ENCODE peak calls at places on chromosomes 11 and 22, in ten cellular contexts. One of them, this sample, is unnamed.

GRCh38 chr11:8285228-8285627 is 21.6 kb upstream of the LMO1 start:
- DNase-seq in epithelial cell of esophagus: no peak
- DNase-seq in PC-3: no peak
- DNase-seq in fibroblast of the aortic adventitia: no peak
- DNase-seq in endothelial cell of umbilical vein: no peak
- DNase-seq in HCT116: no peak
- DNase-seq in GM12865: no peak
- DNase-seq in IMR-90: no peak
- DNase-seq in BE2C: no peak
- DNase-seq in heart right ventricle: no peak
- DNase-seq in this sample: no peak

GRCh38 chr22:50705219-50705691 is 32.6 kb downstream of the SHANK3 start:
- DNase-seq in IMR-90: peak
- DNase-seq in epithelial cell of esophagus: peak
- DNase-seq in GM12865: no peak
- DNase-seq in BE2C: peak
- DNase-seq in HCT116: no peak
- DNase-seq in endothelial cell of umbilical vein: peak
- DNase-seq in heart right ventricle: peak
- DNase-seq in PC-3: no peak
- DNase-seq in fibroblast of the aortic adventitia: peak
- DNase-seq in this sample: peak

GRCh38 chr22:25536578-25536977 is 27.9 kb upstream of the GRK3 start:
- DNase-seq in fibroblast of the aortic adventitia: no peak
- DNase-seq in epithelial cell of esophagus: no peak
- DNase-seq in PC-3: no peak
- DNase-seq in BE2C: no peak
- DNase-seq in heart right ventricle: no peak
- DNase-seq in IMR-90: no peak
- DNase-seq in GM12865: no peak
- DNase-seq in endothelial cell of umbilical vein: no peak
- DNase-seq in HCT116: no peak
- DNase-seq in this sample: peak

GRCh38 chr11:85725510-85726258 is 39.7 kb upstream of the CCDC89 start:
- DNase-seq in heart right ventricle: no peak
- DNase-seq in epithelial cell of esophagus: peak
- DNase-seq in IMR-90: peak
- DNase-seq in BE2C: no peak
- DNase-seq in PC-3: peak
- DNase-seq in endothelial cell of umbilical vein: peak
- DNase-seq in HCT116: peak
- DNase-seq in GM12865: no peak
- DNase-seq in fibroblast of the aortic adventitia: peak
- DNase-seq in this sample: peak

GRCh38 chr11:80700386-80700785 is 1259.6 kb upstream of the TENM4 start:
- DNase-seq in epithelial cell of esophagus: peak
- DNase-seq in BE2C: no peak
- DNase-seq in HCT116: no peak
- DNase-seq in IMR-90: no peak
- DNase-seq in GM12865: no peak
- DNase-seq in PC-3: peak
- DNase-seq in fibroblast of the aortic adventitia: no peak
- DNase-seq in heart right ventricle: no peak
- DNase-seq in endothelial cell of umbilical vein: peak
- DNase-seq in this sample: no peak

GRCh38 chr11:69437876-69438205 is 43.6 kb upstream of the LINC01488 start:
- DNase-seq in GM12865: no peak
- DNase-seq in PC-3: no peak
- DNase-seq in HCT116: no peak
- DNase-seq in epithelial cell of esophagus: no peak
- DNase-seq in heart right ventricle: no peak
- DNase-seq in BE2C: no peak
- DNase-seq in fibroblast of the aortic adventitia: no peak
- DNase-seq in IMR-90: no peak
- DNase-seq in endothelial cell of umbilical vein: no peak
- DNase-seq in this sample: no peak

GRCh38 chr11:22244986-22245592 is 52.2 kb downstream of the ANO5 start:
- DNase-seq in epithelial cell of esophagus: peak
- DNase-seq in fibroblast of the aortic adventitia: peak
- DNase-seq in endothelial cell of umbilical vein: peak
- DNase-seq in IMR-90: peak
- DNase-seq in heart right ventricle: peak
- DNase-seq in BE2C: peak
- DNase-seq in HCT116: peak
- DNase-seq in GM12865: peak
- DNase-seq in PC-3: peak
- DNase-seq in this sample: peak

GRCh38 chr22:29710922-29711593 is 8.7 kb upstream of the CABP7 start:
- DNase-seq in IMR-90: no peak
- DNase-seq in epithelial cell of esophagus: no peak
- DNase-seq in endothelial cell of umbilical vein: no peak
- DNase-seq in heart right ventricle: peak
- DNase-seq in HCT116: no peak
- DNase-seq in PC-3: no peak
- DNase-seq in BE2C: peak
- DNase-seq in fibroblast of the aortic adventitia: no peak
- DNase-seq in GM12865: no peak
- DNase-seq in this sample: no peak

GRCh38 chr11:112163875-112164521 is at the start of gene IL18:
- DNase-seq in endothelial cell of umbilical vein: no peak
- DNase-seq in epithelial cell of esophagus: peak
- DNase-seq in heart right ventricle: peak
- DNase-seq in fibroblast of the aortic adventitia: no peak
- DNase-seq in IMR-90: no peak
- DNase-seq in BE2C: no peak
- DNase-seq in HCT116: peak
- DNase-seq in PC-3: peak
- DNase-seq in GM12865: no peak
- DNase-seq in this sample: no peak

GRCh38 chr22:20056161-20056560 is 23.9 kb upstream of the DGCR8 start:
- DNase-seq in GM12865: no peak
- DNase-seq in IMR-90: no peak
- DNase-seq in epithelial cell of esophagus: no peak
- DNase-seq in HCT116: no peak
- DNase-seq in heart right ventricle: no peak
- DNase-seq in PC-3: no peak
- DNase-seq in endothelial cell of umbilical vein: no peak
- DNase-seq in BE2C: no peak
- DNase-seq in fibroblast of the aortic adventitia: no peak
- DNase-seq in this sample: no peak

GRCh38 chr11:101880208-101880607 is 34.6 kb upstream of the CEP126 start:
- DNase-seq in HCT116: peak
- DNase-seq in endothelial cell of umbilical vein: peak
- DNase-seq in IMR-90: peak
- DNase-seq in BE2C: peak
- DNase-seq in epithelial cell of esophagus: peak
- DNase-seq in GM12865: peak
- DNase-seq in heart right ventricle: no peak
- DNase-seq in fibroblast of the aortic adventitia: peak
- DNase-seq in PC-3: peak
- DNase-seq in this sample: peak
- TF ChIP-seq CTCF in HCT116: peak
- TF ChIP-seq CTCF in endothelial cell of umbilical vein: peak
- TF ChIP-seq CTCF in IMR-90: peak
- TF ChIP-seq CTCF in BE2C: peak
- TF ChIP-seq CTCF in epithelial cell of esophagus: peak
- TF ChIP-seq CTCF in GM12865: peak
- TF ChIP-seq CTCF in heart right ventricle: no peak
- TF ChIP-seq CTCF in fibroblast of the aortic adventitia: peak
- TF ChIP-seq CTCF in PC-3: peak
- TF ChIP-seq CTCF in this sample: peak

GRCh38 chr11:117696489-117696888 is 100.5 kb downstream of the DSCAML1 start:
- DNase-seq in HCT116: no peak
- DNase-seq in IMR-90: no peak
- DNase-seq in PC-3: no peak
- DNase-seq in BE2C: no peak
- DNase-seq in epithelial cell of esophagus: no peak
- DNase-seq in GM12865: no peak
- DNase-seq in endothelial cell of umbilical vein: no peak
- DNase-seq in heart right ventricle: no peak
- DNase-seq in fibroblast of the aortic adventitia: no peak
- DNase-seq in this sample: no peak
- H3K4me3 ChIP-seq in HCT116: no peak
- H3K4me3 ChIP-seq in IMR-90: no peak
- H3K4me3 ChIP-seq in PC-3: no peak
- H3K4me3 ChIP-seq in BE2C: no peak
- H3K4me3 ChIP-seq in epithelial cell of esophagus: no peak
- H3K4me3 ChIP-seq in GM12865: no peak
- H3K4me3 ChIP-seq in endothelial cell of umbilical vein: no peak
- H3K4me3 ChIP-seq in heart right ventricle: no peak
- H3K4me3 ChIP-seq in fibroblast of the aortic adventitia: no peak
- H3K4me3 ChIP-seq in this sample: no peak

DNA sequence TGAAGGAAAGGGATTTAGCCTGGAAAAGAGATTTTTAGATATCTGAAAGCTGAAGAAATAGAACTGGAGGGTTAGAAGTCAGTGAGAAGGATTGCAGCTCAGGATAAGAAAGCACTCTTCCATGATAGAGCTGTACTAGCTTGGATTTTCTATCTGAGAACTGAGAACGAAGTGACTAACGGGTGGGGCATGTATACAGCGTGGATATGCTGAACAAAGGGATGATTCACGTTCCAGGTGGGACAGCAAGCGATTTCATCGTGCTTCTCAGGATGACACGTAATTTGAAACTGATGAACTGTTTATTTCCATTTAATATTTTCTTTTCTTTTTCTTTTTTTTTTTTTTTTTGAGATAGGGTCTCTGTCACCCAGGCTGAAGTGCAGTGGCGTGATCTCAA is 53.0 kb downstream of the GRAMD1B start:
- DNase-seq in PC-3: peak
- DNase-seq in heart right ventricle: no peak
- DNase-seq in BE2C: no peak
- DNase-seq in GM12865: no peak
- DNase-seq in epithelial cell of esophagus: peak
- DNase-seq in HCT116: peak
- DNase-seq in fibroblast of the aortic adventitia: peak
- DNase-seq in endothelial cell of umbilical vein: no peak
- DNase-seq in IMR-90: peak
- DNase-seq in this sample: peak
- TF ChIP-seq CTCF in PC-3: no peak
- TF ChIP-seq CTCF in heart right ventricle: no peak
- TF ChIP-seq CTCF in BE2C: no peak
- TF ChIP-seq CTCF in GM12865: no peak
- TF ChIP-seq CTCF in epithelial cell of esophagus: no peak
- TF ChIP-seq CTCF in HCT116: no peak
- TF ChIP-seq CTCF in fibroblast of the aortic adventitia: no peak
- TF ChIP-seq CTCF in endothelial cell of umbilical vein: no peak
- TF ChIP-seq CTCF in IMR-90: no peak
- TF ChIP-seq CTCF in this sample: no peak

GRCh38 chr11:14380947-14381555 is 22.1 kb upstream of the RRAS2 start:
- DNase-seq in heart right ventricle: peak
- DNase-seq in endothelial cell of umbilical vein: peak
- DNase-seq in epithelial cell of esophagus: peak
- DNase-seq in IMR-90: peak
- DNase-seq in HCT116: no peak
- DNase-seq in PC-3: peak
- DNase-seq in GM12865: peak
- DNase-seq in fibroblast of the aortic adventitia: peak
- DNase-seq in BE2C: peak
- DNase-seq in this sample: peak

GRCh38 chr11:14378171-14378570 is 19.2 kb upstream of the RRAS2 start:
- DNase-seq in endothelial cell of umbilical vein: no peak
- DNase-seq in HCT116: no peak
- DNase-seq in GM12865: no peak
- DNase-seq in PC-3: peak
- DNase-seq in fibroblast of the aortic adventitia: no peak
- DNase-seq in BE2C: no peak
- DNase-seq in IMR-90: no peak
- DNase-seq in heart right ventricle: no peak
- DNase-seq in epithelial cell of esophagus: peak
- DNase-seq in this sample: no peak

GRCh38 chr11:14381968-14382367 is 23.0 kb upstream of the RRAS2 start:
- DNase-seq in PC-3: no peak
- DNase-seq in epithelial cell of esophagus: no peak
- DNase-seq in heart right ventricle: no peak
- DNase-seq in fibroblast of the aortic adventitia: no peak
- DNase-seq in BE2C: no peak
- DNase-seq in HCT116: no peak
- DNase-seq in GM12865: no peak
- DNase-seq in endothelial cell of umbilical vein: no peak
- DNase-seq in IMR-90: no peak
- DNase-seq in this sample: no peak

GRCh38 chr11:14376920-14377319 is 17.9 kb upstream of the RRAS2 start:
- DNase-seq in IMR-90: no peak
- DNase-seq in heart right ventricle: no peak
- DNase-seq in PC-3: peak
- DNase-seq in GM12865: no peak
- DNase-seq in HCT116: no peak
- DNase-seq in epithelial cell of esophagus: peak
- DNase-seq in fibroblast of the aortic adventitia: no peak
- DNase-seq in endothelial cell of umbilical vein: peak
- DNase-seq in BE2C: no peak
- DNase-seq in this sample: no peak

DNA sequence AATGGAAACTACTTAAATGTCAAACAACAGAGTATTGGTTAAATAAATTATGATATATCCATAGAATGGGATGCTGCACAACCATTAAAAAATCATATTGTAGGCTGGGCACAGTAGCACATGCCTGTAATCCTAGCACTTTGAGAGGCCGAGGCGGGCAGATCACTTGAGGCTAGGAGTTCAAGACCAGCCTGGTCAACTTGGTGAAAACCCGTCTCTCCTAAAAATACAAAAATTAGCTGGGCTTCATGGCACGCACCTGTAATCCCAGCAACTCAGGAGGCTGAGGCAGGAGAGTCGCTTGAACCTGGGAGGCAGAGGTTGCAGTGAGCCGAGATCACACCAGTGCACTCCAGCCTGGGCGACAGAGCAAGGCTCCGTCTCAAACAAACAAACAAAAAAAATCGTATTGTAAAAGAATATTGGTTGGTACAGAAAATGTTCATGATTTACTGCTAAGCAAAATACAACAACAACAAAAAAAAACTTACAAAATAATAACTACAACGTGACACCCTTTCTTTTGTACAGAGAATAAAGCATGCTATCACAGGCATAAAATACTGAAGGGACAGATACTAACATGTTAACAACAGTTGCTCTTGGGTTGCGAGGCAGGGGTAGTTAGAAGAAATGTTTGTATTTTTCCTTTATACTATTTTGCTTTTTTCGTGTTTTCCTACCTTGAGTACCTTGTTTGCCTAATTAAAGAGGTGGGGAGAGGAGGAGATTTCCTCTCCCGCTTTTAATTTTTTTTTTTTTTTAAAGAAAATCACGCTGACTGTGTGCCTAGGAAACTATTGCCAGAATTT is 21.3 kb upstream of the RRAS2 start:
- DNase-seq in BE2C: no peak
- DNase-seq in HCT116: no peak
- DNase-seq in PC-3: no peak
- DNase-seq in epithelial cell of esophagus: no peak
- DNase-seq in GM12865: no peak
- DNase-seq in endothelial cell of umbilical vein: no peak
- DNase-seq in heart right ventricle: no peak
- DNase-seq in IMR-90: no peak
- DNase-seq in fibroblast of the aortic adventitia: no peak
- DNase-seq in this sample: no peak
- H3K4me3 ChIP-seq in BE2C: peak
- H3K4me3 ChIP-seq in HCT116: peak
- H3K4me3 ChIP-seq in PC-3: peak
- H3K4me3 ChIP-seq in epithelial cell of esophagus: peak
- H3K4me3 ChIP-seq in GM12865: peak
- H3K4me3 ChIP-seq in endothelial cell of umbilical vein: no peak
- H3K4me3 ChIP-seq in heart right ventricle: peak
- H3K4me3 ChIP-seq in IMR-90: no peak
- H3K4me3 ChIP-seq in fibroblast of the aortic adventitia: peak
- H3K4me3 ChIP-seq in this sample: peak

GRCh38 chr22:40313007-40313406 is 33.3 kb upstream of the ADSL start:
- DNase-seq in BE2C: no peak
- DNase-seq in heart right ventricle: no peak
- DNase-seq in HCT116: no peak
- DNase-seq in GM12865: no peak
- DNase-seq in epithelial cell of esophagus: no peak
- DNase-seq in fibroblast of the aortic adventitia: no peak
- DNase-seq in endothelial cell of umbilical vein: no peak
- DNase-seq in IMR-90: no peak
- DNase-seq in PC-3: no peak
- DNase-seq in this sample: no peak
- TF ChIP-seq CTCF in BE2C: no peak
- TF ChIP-seq CTCF in heart right ventricle: no peak
- TF ChIP-seq CTCF in HCT116: no peak
- TF ChIP-seq CTCF in GM12865: no peak
- TF ChIP-seq CTCF in epithelial cell of esophagus: no peak
- TF ChIP-seq CTCF in fibroblast of the aortic adventitia: no peak
- TF ChIP-seq CTCF in endothelial cell of umbilical vein: no peak
- TF ChIP-seq CTCF in IMR-90: no peak
- TF ChIP-seq CTCF in PC-3: no peak
- TF ChIP-seq CTCF in this sample: no peak